ENCODE peak calls at places on chromosomes 13 and 19, in six cellular contexts. Q is body of pancreas, F is heart left ventricle, X is tibial nerve, E is stomach, W is transverse colon. Y is an unnamed sample.

GRCh38 chr13:35672611-35673010 is 196.1 kb upstream of the MAB21L1 start:
- DNase-seq in Q (no peak), F (no peak), X (no peak), E (no peak), W (no peak), Y (no peak)

GRCh38 chr13:111252449-111253124 is 67.9 kb upstream of the TEX29 start:
- DNase-seq in Q (no peak), F (peak; percentile 41), X (no peak), E (no peak), W (no peak), Y (no peak)

GRCh38 chr19:2717638-2718541 is 3.3 kb downstream of the DIRAS1 start:
- DNase-seq in Q (no peak), F (no peak), X (no peak), E (no peak), W (no peak), Y (no peak)

GRCh38 chr19:58440556-58440955 is 603 bp upstream of the ZNF132 start:
- DNase-seq in Q (peak; percentile 17), F (no peak), X (no peak), E (no peak), W (no peak), Y (no peak)

GRCh38 chr13:71801781-71802180 is 65.2 kb downstream of the DACH1 start:
- DNase-seq in Q (no peak), F (no peak), X (no peak), E (no peak), W (no peak), Y (no peak)

GRCh38 chr19:47765522-47766358 is 12.8 kb upstream of the SELENOW start:
- DNase-seq in Q (peak; percentile 76), F (peak; percentile 83), X (no peak), E (peak; percentile 72), W (peak; percentile 72), Y (peak; percentile 84)

GRCh38 chr13:33634526-33635111 is 183.3 kb upstream of the RFC3 start:
- DNase-seq in Q (no peak), F (peak; percentile 43), X (no peak), E (no peak), W (no peak), Y (no peak)

GRCh38 chr19:18425515-18426415 is 6.6 kb downstream of the SSBP4 start:
- DNase-seq in Q (no peak), F (peak; percentile 82), X (no peak), E (no peak), W (peak; percentile 55), Y (no peak)

GRCh38 chr13:28548872-28549271 is 53.9 kb upstream of the FLT1 start:
- DNase-seq in Q (no peak), F (no peak), X (no peak), E (no peak), W (no peak), Y (no peak)

GRCh38 chr19:6481541-6482342 is at the start of gene DENND1C:
- DNase-seq in Q (peak; percentile 43), F (peak; percentile 41), X (no peak), E (peak; percentile 52), W (peak; percentile 66), Y (peak; percentile 95)
- TF ChIP-seq POLR2A in Q (no peak), F (no peak), X (no peak), E (no peak), W (peak; percentile 42), Y (no peak)

GRCh38 chr19:42343344-42344110 is 18.1 kb downstream of the MEGF8 start:
- DNase-seq in Q (no peak), F (no peak), X (no peak), E (no peak), W (no peak), Y (no peak)
- TF ChIP-seq CTCF in Q (no peak), F (no peak), X (no peak), E (no peak), W (no peak), Y (no peak)

GRCh38 chr13:59259416-59260000 is 904.2 kb downstream of the DIAPH3 start:
- DNase-seq in Q (no peak), F (no peak), X (no peak), E (no peak), W (no peak), Y (no peak)
- TF ChIP-seq POLR2A in Q (no peak), F (no peak), X (no peak), E (no peak), W (no peak), Y (no peak)

GRCh38 chr19:532578-533484 is 1.3 kb downstream of the CDC34 start:
- DNase-seq in Q (peak; percentile 90), F (peak; percentile 88), X (peak; percentile 50), E (peak; percentile 85), W (peak; percentile 68), Y (peak; percentile 87)
- TF ChIP-seq CTCF in Q (peak; percentile 49), F (peak; percentile 46), X (peak; percentile 42), E (no peak), W (peak; percentile 71), Y (peak; percentile 47)

GRCh38 chr13:30307194-30307965 is at the start of gene KATNAL1:
- DNase-seq in Q (peak; percentile 76), F (peak; percentile 89), X (peak; percentile 57), E (peak; percentile 68), W (peak; percentile 78), Y (peak; percentile 93)

GRCh38 chr13:30308548-30308947 is 1.2 kb upstream of the KATNAL1 start:
- DNase-seq in Q (no peak), F (no peak), X (no peak), E (no peak), W (no peak), Y (no peak)

GRCh38 chr13:30307966-30308290 is 577 bp upstream of the KATNAL1 start:
- DNase-seq in Q (no peak), F (no peak), X (no peak), E (no peak), W (no peak), Y (no peak)

GRCh38 chr13:30305456-30305855 is 1.9 kb downstream of the KATNAL1 start:
- DNase-seq in Q (no peak), F (no peak), X (no peak), E (no peak), W (no peak), Y (no peak)

GRCh38 chr13:30306762-30307193 is 573 bp downstream of the KATNAL1 start:
- DNase-seq in Q (peak; percentile 94), F (peak; percentile 96), X (peak; percentile 85), E (peak; percentile 92), W (peak; percentile 95), Y (peak; percentile 97)
- TF ChIP-seq POLR2A in Q (no peak), F (no peak), X (no peak), E (no peak), W (no peak), Y (no peak)

DNA sequence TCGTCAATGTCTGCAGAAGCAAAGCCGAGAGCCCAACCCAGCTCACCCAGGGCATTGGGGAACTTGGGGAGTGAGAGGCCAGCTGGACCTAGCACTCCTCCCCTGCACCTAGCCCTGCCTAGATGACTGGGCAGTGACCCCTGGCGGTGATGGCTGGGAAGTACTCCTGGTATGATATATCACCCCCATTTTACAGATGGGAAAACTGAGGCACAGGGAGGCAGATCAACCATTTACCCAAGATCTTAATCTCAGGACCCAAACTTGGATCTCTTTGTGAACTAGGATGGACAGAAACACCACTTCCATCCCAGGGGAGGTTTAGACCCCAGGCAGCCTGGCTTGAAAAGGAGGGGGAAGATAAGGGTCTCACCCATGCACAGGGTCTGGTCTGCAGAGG is 43.5 kb downstream of the CCL25 start:
- DNase-seq in Q (no peak), F (no peak), X (no peak), E (no peak), W (no peak), Y (no peak)
- TF ChIP-seq CTCF in Q (no peak), F (no peak), X (no peak), E (no peak), W (no peak), Y (no peak)

GRCh38 chr19:55216461-55217198 is 7.3 kb upstream of the PTPRH start:
- DNase-seq in Q (peak; percentile 77), F (peak; percentile 85), X (peak; percentile 43), E (peak; percentile 72), W (peak; percentile 86), Y (peak; percentile 86)
- TF ChIP-seq POLR2A in Q (peak; percentile 47), F (no peak), X (peak; percentile 48), E (no peak), W (peak; percentile 34), Y (no peak)

GRCh38 chr19:33472696-33473624 is 48.6 kb downstream of the PEPD start:
- DNase-seq in Q (no peak), F (no peak), X (no peak), E (no peak), W (no peak), Y (peak; percentile 20)

GRCh38 chr19:33470686-33471085 is 50.9 kb downstream of the PEPD start:
- DNase-seq in Q (no peak), F (no peak), X (no peak), E (no peak), W (no peak), Y (peak; percentile 12)

GRCh38 chr19:33470040-33470330 is 51.6 kb downstream of the PEPD start:
- DNase-seq in Q (no peak), F (no peak), X (peak; percentile 5), E (no peak), W (no peak), Y (no peak)

GRCh38 chr19:33469171-33470039 is 52.2 kb downstream of the PEPD start:
- DNase-seq in Q (no peak), F (no peak), X (no peak), E (no peak), W (no peak), Y (peak; percentile 68)

DNA sequence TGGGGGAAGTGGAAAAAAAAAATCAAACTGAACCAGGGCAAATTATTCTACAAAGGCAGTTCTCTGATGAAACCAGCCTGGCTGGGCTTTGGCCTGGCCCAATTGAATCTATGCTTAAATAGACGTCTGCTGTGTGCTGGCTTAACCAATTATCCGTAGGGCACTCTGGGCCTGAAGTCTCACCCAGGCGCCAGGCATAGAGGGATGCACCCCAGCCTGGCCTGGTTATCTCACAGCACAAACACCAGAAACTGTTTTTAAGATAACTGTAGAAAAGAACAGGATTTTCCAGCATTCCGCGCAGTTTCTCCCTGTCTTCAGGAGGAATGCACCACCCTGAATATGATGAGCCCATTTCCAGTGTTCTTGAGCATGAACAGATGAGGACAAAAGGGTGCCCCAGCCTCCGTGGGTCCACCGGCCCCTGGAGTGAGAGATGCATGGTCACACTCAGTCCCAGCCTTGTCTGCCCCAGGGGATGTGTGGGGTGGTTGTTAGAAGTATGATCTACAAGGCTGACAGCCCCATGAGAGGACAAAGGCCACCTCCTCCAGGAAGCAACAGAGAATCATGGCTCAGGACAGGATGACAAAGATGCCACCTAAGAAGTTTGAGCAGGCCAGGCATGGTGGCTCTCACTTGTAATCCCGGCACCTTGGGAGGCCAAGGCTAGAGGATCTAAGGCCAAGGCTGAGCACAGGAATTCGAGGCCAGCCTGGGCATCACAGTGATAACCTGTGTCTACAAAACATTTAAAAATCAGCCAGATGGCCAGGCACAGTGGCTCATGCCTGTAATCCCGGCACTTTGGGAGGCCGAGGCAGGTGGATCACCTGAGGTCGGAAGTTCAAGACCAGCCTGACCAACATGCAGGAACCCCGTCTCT is 50.2 kb downstream of the PEPD start:
- DNase-seq in Q (no peak), F (no peak), X (peak; percentile 6), E (no peak), W (no peak), Y (peak; percentile 34)
- TF ChIP-seq CTCF in Q (no peak), F (no peak), X (no peak), E (no peak), W (no peak), Y (no peak)

GRCh38 chr19:44735011-44735410 is 13.5 kb upstream of the BCL3 start:
- DNase-seq in Q (no peak), F (no peak), X (no peak), E (no peak), W (no peak), Y (no peak)
- TF ChIP-seq POLR2A in Q (peak; percentile 22), F (no peak), X (no peak), E (no peak), W (no peak), Y (no peak)